ENCODE peak calls at places on chromosomes 12 and 14, in five cellular contexts. V, K, G, Y and F are unnamed samples.

GRCh38 chr12:119366007-119366406 is 31.5 kb downstream of the CCDC60 start:
- DNase-seq in G (no peak), V (no peak), Y (no peak), K (no peak), F (no peak)

GRCh38 chr12:13941258-13942249 is 39.8 kb downstream of the GRIN2B start:
- DNase-seq in G (peak; percentile 85), V (peak; percentile 95), K (peak; percentile 75), Y (no peak), F (no peak)

GRCh38 chr12:56785874-56786273 is 22.8 kb downstream of the HSD17B6 start:
- DNase-seq in G (no peak), Y (no peak), V (no peak), K (no peak), F (no peak)

GRCh38 chr14:32010561-32011188 is 66.4 kb upstream of the ARHGAP5 start:
- DNase-seq in V (no peak), G (no peak), K (no peak), Y (no peak), F (no peak)

GRCh38 chr12:85872497-85873091 is 1.5 kb upstream of the NTS start:
- DNase-seq in V (no peak), Y (no peak), K (no peak), G (peak; percentile 71), F (no peak)

GRCh38 chr12:109111775-109112491 is 4.5 kb upstream of the ACACB start:
- DNase-seq in G (peak; percentile 63), K (peak; percentile 76), Y (no peak), V (peak; percentile 89), F (peak; percentile 10)

GRCh38 chr14:49920935-49921334 is 28.1 kb downstream of the ARF6 start:
- DNase-seq in Y (no peak), K (no peak), G (no peak), V (no peak), F (no peak)

GRCh38 chr14:90815567-90815816 is 738 bp downstream of the TTC7B start:
- DNase-seq in Y (no peak), K (no peak), V (no peak), G (no peak), F (no peak)

GRCh38 chr14:100628225-100628624 is 41.0 kb upstream of the BEGAIN start:
- DNase-seq in G (no peak), Y (no peak), V (no peak), K (no peak), F (no peak)

GRCh38 chr12:1517007-1517406 is 77.4 kb downstream of the FBXL14 start:
- DNase-seq in K (no peak), V (peak; percentile 94), G (peak; percentile 74), Y (no peak), F (no peak)

GRCh38 chr14:103775506-103775905 is 59.9 kb downstream of the ZFYVE21 start:
- DNase-seq in V (no peak), Y (no peak), G (no peak), K (no peak), F (no peak)

GRCh38 chr12:132385375-132385774 is 56.0 kb upstream of the GALNT9 start:
- DNase-seq in K (no peak), V (no peak), G (no peak), Y (no peak), F (no peak)

GRCh38 chr12:17028348-17028747 is 422.4 kb upstream of the LMO3 start:
- DNase-seq in K (no peak), V (peak; percentile 77), Y (no peak), G (peak; percentile 9), F (no peak)

GRCh38 chr14:93032301-93032929 is 83.3 kb downstream of the ITPK1 start:
- DNase-seq in K (no peak), V (no peak), Y (no peak), G (peak; percentile 50), F (no peak)

GRCh38 chr14:24688030-24688658 is 54.2 kb upstream of the GZMB start:
- DNase-seq in G (no peak), Y (no peak), K (no peak), V (no peak), F (no peak)

GRCh38 chr12:130764475-130765185 is 48.5 kb upstream of the RIMBP2 start:
- DNase-seq in V (peak; percentile 70), G (no peak), K (no peak), Y (no peak), F (no peak)

GRCh38 chr12:62744551-62744950 is 190.4 kb downstream of the PPM1H start:
- DNase-seq in Y (no peak), K (no peak), V (no peak), G (no peak), F (no peak)

GRCh38 chr12:63821781-63822251 is 22.7 kb upstream of the SRGAP1 start:
- DNase-seq in Y (no peak), G (no peak), K (no peak), V (no peak), F (no peak)

GRCh38 chr14:92976268-92976667 is 53.3 kb downstream of the CHGA start:
- DNase-seq in Y (no peak), V (no peak), G (no peak), K (no peak), F (no peak)

GRCh38 chr12:24424376-24424775 is 474.9 kb upstream of the SOX5 start:
- DNase-seq in G (no peak), V (no peak), Y (no peak), K (no peak), F (no peak)

GRCh38 chr12:93844385-93844784 is 167.2 kb downstream of the CRADD start:
- DNase-seq in V (no peak), G (no peak), Y (no peak), K (no peak), F (no peak)

GRCh38 chr12:32918890-32919791 is 22.6 kb upstream of the PKP2 start:
- DNase-seq in K (no peak), Y (no peak), G (peak; percentile 48), V (peak; percentile 63), F (no peak)

GRCh38 chr14:99247091-99247729 is 24.8 kb downstream of the BCL11B start:
- DNase-seq in V (peak; percentile 70), G (no peak), Y (no peak), K (no peak), F (no peak)

GRCh38 chr12:68951652-68952051 is 18.7 kb upstream of the CPM start:
- DNase-seq in G (no peak), K (no peak), V (no peak), Y (no peak), F (no peak)
- H3K27ac ChIP-seq in G (no peak overlapping the region), K (no peak overlapping the region), V (no peak overlapping the region), Y (no peak overlapping the region), F (no peak overlapping the region)

GRCh38 chr12:122057007-122057735 is 21.4 kb upstream of the MLXIP start:
- DNase-seq in Y (no peak), V (no peak), G (no peak), K (no peak), F (no peak)

GRCh38 chr12:122057769-122058168 is 20.8 kb upstream of the MLXIP start:
- DNase-seq in G (no peak), V (no peak), Y (no peak), K (no peak), F (no peak)

GRCh38 chr12:122052285-122052684 is 26.3 kb upstream of the MLXIP start:
- DNase-seq in V (no peak), K (no peak), Y (no peak), G (no peak), F (no peak)

GRCh38 chr12:122051231-122051876 is 27.2 kb upstream of the MLXIP start:
- DNase-seq in V (peak; percentile 41), K (no peak), G (no peak), Y (no peak), F (no peak)

DNA sequence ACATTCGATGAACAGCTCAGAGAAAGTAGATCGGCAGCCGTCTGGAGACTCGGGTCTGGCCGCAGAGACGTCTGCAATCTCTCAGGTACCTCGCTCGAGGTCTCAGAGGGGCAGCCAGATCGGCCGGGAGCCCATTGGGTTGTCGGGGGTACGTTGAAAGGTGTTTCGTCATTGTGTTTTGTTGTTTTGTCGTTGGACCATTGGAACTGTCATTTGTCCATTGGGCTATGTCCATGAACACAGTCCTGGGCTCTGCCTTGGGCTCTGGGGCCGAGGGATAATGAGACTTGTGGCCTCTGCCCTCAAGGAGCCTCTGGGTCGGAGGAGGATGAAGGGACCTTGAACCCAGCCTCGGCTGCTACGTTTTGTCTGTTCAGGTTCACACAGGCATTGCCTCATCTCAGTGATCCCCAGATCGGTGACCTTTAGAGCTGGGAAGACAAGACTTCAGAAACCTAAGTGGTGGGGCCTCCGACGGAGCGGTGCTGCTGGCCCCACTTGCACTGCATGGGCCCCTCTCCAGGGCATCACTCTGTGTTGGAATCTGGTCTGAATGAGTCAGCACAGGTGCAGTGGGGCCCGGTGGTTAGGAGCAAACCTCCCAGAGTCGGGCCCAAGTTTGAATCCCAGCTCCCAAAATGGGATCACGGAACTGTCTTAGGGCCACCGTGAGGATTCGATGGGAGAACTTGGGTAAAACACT is 23.6 kb upstream of the MLXIP start:
- DNase-seq in G (no peak), V (no peak), Y (no peak), K (no peak), F (no peak)
- H3K4me1 ChIP-seq in G (no peaks in the 10 kb centered on the region), V (no peaks in the 10 kb centered on the region), Y (no peaks in the 10 kb centered on the region), K (peaks cover 71% of the 10 kb centered on the region), F (peaks cover 4% of the 10 kb centered on the region)

DNA sequence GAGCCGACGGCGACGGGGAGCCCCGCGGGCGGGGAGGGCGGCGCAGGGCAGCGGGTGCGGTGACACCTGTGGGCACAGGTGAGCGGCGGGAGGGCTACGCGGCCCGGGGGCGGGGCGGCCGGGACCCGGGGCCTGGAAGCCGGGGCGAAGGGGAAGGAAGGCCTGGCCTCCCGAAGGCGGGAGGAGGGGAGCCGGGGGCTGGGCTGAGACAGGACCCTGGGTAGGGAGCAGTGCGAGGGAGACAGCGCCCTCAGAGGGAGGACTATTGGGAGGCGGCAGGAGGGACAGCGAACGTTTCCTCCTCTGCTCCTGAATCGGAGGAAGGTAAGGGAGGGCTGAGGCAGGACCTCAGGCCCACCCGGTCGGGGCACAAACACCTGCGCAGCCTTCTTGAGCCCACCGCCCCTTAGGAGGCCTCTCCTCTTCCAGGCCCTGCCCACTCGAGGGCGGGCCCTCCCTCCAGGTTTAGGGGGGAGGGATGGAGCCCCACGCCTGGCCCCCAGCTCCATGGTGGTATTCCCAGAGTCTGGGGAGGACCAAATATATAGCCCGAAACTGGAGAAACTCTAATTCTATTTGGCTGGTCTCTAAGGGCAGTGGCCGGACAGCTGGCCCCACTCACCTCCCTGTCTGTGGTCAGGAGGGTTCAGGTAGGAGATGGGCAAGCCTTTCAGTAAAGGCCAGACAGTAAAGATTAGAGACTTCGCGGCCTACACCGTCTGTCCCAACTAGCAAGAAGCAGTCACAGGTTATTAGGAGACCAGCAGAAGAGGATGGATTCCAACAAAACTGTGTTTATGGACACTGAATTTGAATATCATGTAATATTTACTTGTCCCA is 509 bp downstream of the PLEKHG6 start:
- DNase-seq in G (peak; percentile 59), V (peak; percentile 93), Y (no peak), K (peak; percentile 40), F (no peak)
- H3K4me3 ChIP-seq in G (peak overlapping the region; percentile 75), V (peak overlapping the region; percentile 70), Y (peak overlapping the region; percentile 37), K (peak overlapping the region; percentile 48), F (no peak overlapping the region)

GRCh38 chr14:73100334-73100733 is 36.0 kb upstream of the PSEN1 start:
- DNase-seq in V (no peak), G (no peak), Y (no peak), K (no peak), F (no peak)

GRCh38 chr14:73102806-73103497 is 33.4 kb upstream of the PSEN1 start:
- DNase-seq in G (no peak), Y (no peak), V (no peak), K (no peak), F (no peak)

GRCh38 chr14:73105727-73106126 is 30.6 kb upstream of the PSEN1 start:
- DNase-seq in Y (no peak), V (no peak), G (no peak), K (no peak), F (no peak)

DNA sequence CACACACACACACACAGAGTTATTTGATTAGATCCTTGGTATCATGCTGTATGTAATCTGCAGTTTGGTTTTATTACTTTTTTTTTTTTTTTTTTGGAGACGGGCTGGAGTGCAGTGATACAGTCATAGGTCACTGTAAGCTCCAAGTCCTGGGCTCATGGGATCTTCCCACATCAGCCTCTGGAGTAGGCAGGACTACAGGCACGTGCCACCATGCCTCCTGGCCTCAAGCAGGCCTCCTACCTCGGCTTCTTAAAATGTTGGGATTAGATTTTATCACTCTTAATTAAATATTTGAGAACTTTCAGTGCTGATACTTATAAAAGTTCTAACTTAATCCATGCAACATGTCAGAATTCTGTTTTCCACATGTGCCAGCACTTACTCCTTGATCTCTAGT is 31.3 kb upstream of the PSEN1 start:
- DNase-seq in K (no peak), V (no peak), Y (no peak), G (no peak), F (no peak)
- H3K27ac ChIP-seq in K (no peak overlapping the region), V (no peak overlapping the region), Y (no peak overlapping the region), G (peak overlapping the region; percentile 24), F (no peak overlapping the region)